ENCODE peak calls at places on chromosome 16, in five cellular contexts. P is glutamatergic neuron, A is left cardiac atrium, J is amygdala, G is dorsolateral prefrontal cortex. B is an unnamed sample.
A peak's percentile ranks its signal among the peaks of the same experiment; 100 is the strongest.

GRCh38 chr16:64167851-64168770 is 953.8 kb downstream of the CDH11 start:
- DNase-seq in G (peak; percentile 15), A (no peak), J (no peak), P (peak; percentile 68), B (no peak)

GRCh38 chr16:72409428-72409827 is 237.5 kb upstream of the PMFBP1 start:
- DNase-seq in P (no peak), J (no peak), A (no peak), G (no peak), B (no peak)

GRCh38 chr16:76676356-76676755 is 399.2 kb downstream of the CNTNAP4 start:
- DNase-seq in A (no peak), G (no peak), J (no peak), P (no peak), B (no peak)

GRCh38 chr16:49664221-49665215 is 191.4 kb downstream of the ZNF423 start:
- DNase-seq in A (peak; percentile 59), P (no peak), G (no peak), J (no peak), B (peak; percentile 25)

GRCh38 chr16:159136-159849 is 6.5 kb upstream of the HBM start:
- DNase-seq in G (no peak), P (no peak), J (no peak), A (no peak), B (no peak)

GRCh38 chr16:75803753-75804152 is 77.5 kb upstream of the CPHXL start:
- DNase-seq in A (no peak), G (no peak), P (no peak), J (no peak), B (no peak)

GRCh38 chr16:2822158-2822495 is 5.1 kb downstream of the PRSS21 start:
- DNase-seq in J (no peak), G (no peak), A (no peak), P (no peak), B (no peak)

GRCh38 chr16:82651921-82652601 is 25.3 kb downstream of the CDH13 start:
- DNase-seq in J (no peak), A (no peak), G (no peak), P (no peak), B (no peak)

GRCh38 chr16:6096931-6097665 is 999.5 kb upstream of the EEF2KMT start:
- DNase-seq in J (no peak), A (no peak), P (no peak), G (no peak), B (no peak)

GRCh38 chr16:1428511-1428910 is 2.4 kb upstream of the PERCC1 start:
- DNase-seq in J (no peak), P (no peak), G (no peak), A (no peak), B (no peak)

GRCh38 chr16:85733839-85734170 is 17.1 kb downstream of the C16orf74 start:
- DNase-seq in J (no peak), A (no peak), G (no peak), P (peak; percentile 69), B (no peak)

GRCh38 chr16:55035956-55036355 is 105.3 kb downstream of the IRX5 start:
- DNase-seq in J (no peak), G (no peak), P (no peak), A (no peak), B (no peak)

GRCh38 chr16:11254913-11255736 is 879 bp downstream of the SOCS1 start:
- DNase-seq in A (peak; percentile 55), P (peak; percentile 65), G (no peak), J (peak; percentile 29), B (peak; percentile 49)

GRCh38 chr16:1125471-1125870 is 27.4 kb upstream of the CACNA1H start:
- DNase-seq in J (peak; percentile 62), G (peak; percentile 83), A (no peak), P (no peak), B (no peak)

GRCh38 chr16:9176547-9177418 is 85.3 kb downstream of the HAPSTR1 start:
- DNase-seq in J (peak; percentile 82), G (peak; percentile 81), A (no peak), P (no peak), B (no peak)

GRCh38 chr16:58442547-58442946 is 50.3 kb downstream of the GINS3 start:
- DNase-seq in P (no peak), J (no peak), G (no peak), A (no peak), B (no peak)

GRCh38 chr16:68737046-68737729 is at the start of gene CDH1:
- DNase-seq in G (no peak), J (peak; percentile 10), P (peak; percentile 43), A (no peak), B (peak; percentile 97)

GRCh38 chr16:67104061-67104460 is 5.7 kb upstream of the PHAF1 start:
- DNase-seq in P (peak; percentile 54), G (no peak), J (no peak), A (no peak), B (no peak)

GRCh38 chr16:88064889-88065746 is 113.9 kb downstream of the BANP start:
- DNase-seq in J (no peak), P (no peak), G (no peak), A (no peak), B (no peak)

GRCh38 chr16:74713876-74714275 is 13.2 kb upstream of the MLKL start:
- DNase-seq in G (no peak), A (no peak), J (no peak), P (no peak), B (no peak)

GRCh38 chr16:77898671-77899211 is 110.4 kb downstream of the VAT1L start:
- DNase-seq in J (no peak), A (no peak), G (no peak), P (no peak), B (no peak)

GRCh38 chr16:59886021-59886420 is 1151.9 kb upstream of the GOT2 start:
- DNase-seq in P (no peak), G (peak; percentile 68), A (peak; percentile 57), J (peak; percentile 3), B (no peak)

GRCh38 chr16:80824623-80825364 is 20.4 kb upstream of the CDYL2 start:
- DNase-seq in G (no peak), A (no peak), P (peak; percentile 22), J (no peak), B (peak; percentile 29)